ENCODE peak calls at places on chromosomes 13 and 19, in six cellular contexts. H, O, A, M, B and R are unnamed samples.

GRCh38 chr13:62122434-62122833 is 706.8 kb upstream of the PCDH20 start:
- DNase-seq in A (no peak), B (no peak), H (no peak), M (no peak), O (no peak), R (no peak)

GRCh38 chr19:33660426-33661160 is 38.8 kb downstream of the CHST8 start:
- DNase-seq in B (no peak), H (no peak), M (no peak), A (no peak), O (no peak), R (no peak)

GRCh38 chr13:102846261-102847015 is 606 bp downstream of the ERCC5 start:
- DNase-seq in B (peak; percentile 54), A (peak; percentile 45), H (peak; percentile 27), M (no peak), O (peak; percentile 5), R (no peak)

GRCh38 chr13:30847697-30848307 is 58.3 kb upstream of the MEDAG start:
- DNase-seq in B (peak; percentile 100), A (no peak), O (no peak), H (no peak), M (no peak), R (no peak)

GRCh38 chr19:51006406-51006805 is 5.0 kb upstream of the KLK8 start:
- DNase-seq in O (no peak), B (no peak), H (no peak), A (no peak), M (no peak), R (no peak)

GRCh38 chr13:24168980-24169379 is 8.5 kb downstream of the SPATA13 start:
- DNase-seq in H (no peak), A (no peak), B (peak; percentile 41), O (no peak), M (no peak), R (no peak)

GRCh38 chr19:56660381-56661105 is 11.0 kb downstream of the ZNF835 start:
- DNase-seq in M (no peak), H (no peak), A (peak; percentile 44), B (no peak), O (no peak), R (peak; percentile 61)

GRCh38 chr13:46578590-46578975 is 25.6 kb downstream of the LRCH1 start:
- DNase-seq in H (no peak), M (no peak), B (no peak), O (no peak), A (no peak), R (no peak)

GRCh38 chr19:2426661-2427322 is 594 bp downstream of the TIMM13 start:
- DNase-seq in H (no peak), B (peak; percentile 24), M (peak; percentile 87), O (peak; percentile 39), A (no peak), R (peak; percentile 61)

GRCh38 chr19:2425622-2426581 is 1.5 kb downstream of the TIMM13 start:
- DNase-seq in B (no peak), A (no peak), O (no peak), M (peak; percentile 29), H (no peak), R (no peak)

GRCh38 chr19:2422951-2423880 is 4.2 kb downstream of the TIMM13 start:
- DNase-seq in O (no peak), B (no peak), M (peak; percentile 45), H (no peak), A (no peak), R (no peak)

GRCh38 chr19:2423913-2424685 is 3.3 kb downstream of the TIMM13 start:
- DNase-seq in A (no peak), M (peak; percentile 38), B (no peak), H (no peak), O (no peak), R (no peak)

GRCh38 chr19:2424686-2425621 is 2.4 kb downstream of the TIMM13 start:
- DNase-seq in O (no peak), M (peak; percentile 69), A (peak; percentile 69), B (peak; percentile 67), H (no peak), R (peak; percentile 63)
- TF ChIP-seq CTCF in O (no peak), M (peak; percentile 10), A (no peak), B (peak; percentile 57), H (no peak), R (peak; percentile 17)

DNA sequence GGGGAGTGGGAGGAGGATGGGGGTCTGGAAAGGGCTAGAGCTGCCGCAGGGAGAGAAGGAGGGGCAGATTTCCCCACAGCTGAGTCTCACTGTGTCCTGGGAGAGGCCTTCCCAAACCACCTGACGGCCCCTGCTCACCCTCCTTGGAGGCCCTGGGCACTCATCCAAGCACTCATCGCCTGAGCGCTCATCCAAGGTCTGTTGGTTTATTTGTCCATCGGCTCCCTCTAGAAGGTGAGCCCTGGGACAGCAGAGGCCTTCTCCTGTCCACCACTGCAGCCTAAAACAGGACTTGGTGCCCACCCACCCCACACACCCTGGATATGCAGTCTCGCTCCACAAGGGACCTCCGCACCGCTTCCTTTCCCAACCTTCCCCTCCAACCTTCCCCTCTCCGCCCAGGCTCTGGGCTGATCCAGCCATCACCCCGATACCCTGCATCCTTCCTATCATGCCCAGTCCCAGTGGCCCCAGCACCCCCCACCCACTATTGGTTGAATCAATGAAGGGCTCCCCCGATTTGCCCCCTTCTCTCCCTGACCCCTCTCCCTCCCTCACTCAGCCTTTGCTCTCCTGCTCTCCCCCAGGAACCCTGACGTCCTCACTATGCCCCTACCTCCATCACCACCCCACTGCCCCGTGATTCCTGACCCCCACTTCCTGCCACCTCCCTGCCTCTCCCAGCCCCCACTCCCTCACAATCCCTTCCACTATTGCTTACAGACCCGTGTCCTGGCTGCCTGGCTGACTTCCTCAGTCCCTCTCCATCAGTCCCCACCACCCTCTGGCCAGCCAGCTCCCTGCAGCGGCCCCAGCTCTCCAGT is 1.6 kb downstream of the UBXN6 start:
- DNase-seq in M (no peak), B (peak; percentile 79), H (no peak), A (no peak), O (no peak), R (no peak)
- TF ChIP-seq CTCF in M (no peak), B (no peak), H (no peak), A (no peak), O (no peak), R (no peak)

GRCh38 chr13:110381029-110381360 is 73.9 kb downstream of the COL4A2 start:
- DNase-seq in M (no peak), O (no peak), B (no peak), H (no peak), A (no peak), R (no peak)

GRCh38 chr13:110382229-110382628 is 75.1 kb downstream of the COL4A2 start:
- DNase-seq in M (no peak), O (no peak), H (no peak), A (no peak), B (peak; percentile 59), R (no peak)

GRCh38 chr13:110379905-110380341 is 72.8 kb downstream of the COL4A2 start:
- DNase-seq in B (peak; percentile 64), M (no peak), O (no peak), A (no peak), H (no peak), R (no peak)

GRCh38 chr13:110379358-110379757 is 72.3 kb downstream of the COL4A2 start:
- DNase-seq in H (no peak), M (no peak), A (no peak), O (no peak), B (no peak), R (no peak)

GRCh38 chr13:110380359-110381028 is 73.4 kb downstream of the COL4A2 start:
- DNase-seq in M (no peak), H (no peak), O (no peak), A (no peak), B (peak; percentile 88), R (no peak)
- TF ChIP-seq CTCF in M (no peak), H (no peak), O (no peak), A (no peak), B (no peak), R (no peak)

GRCh38 chr19:12937243-12938053 is 961 bp upstream of the CALR start:
- DNase-seq in A (no peak), M (peak; percentile 95), H (peak; percentile 65), B (no peak), O (no peak), R (no peak)
- TF ChIP-seq CTCF in A (no peak), M (no peak), H (no peak), B (no peak), O (no peak), R (no peak)